ENCODE peak calls at places on chromosomes 1 and 21, in five cellular contexts. One of them, this sample, is unnamed.
A peak's percentile ranks its signal among the peaks of the same experiment; 100 is the strongest.

GRCh38 chr1:96416690-96417444 is 304.7 kb upstream of the PTBP2 start:
- DNase-seq in activated CD4-positive, alpha-beta T cell treated with anti-CD3 and anti-CD28 coated beads for 36 hours: no peak
- DNase-seq in kidney glomerular epithelial cell: no peak
- DNase-seq in NCI-H146: no peak
- DNase-seq in hippocampal formation: no peak
- DNase-seq in this sample: no peak

GRCh38 chr21:46191686-46192575 is 7.7 kb upstream of the SPATC1L start:
- DNase-seq in activated CD4-positive, alpha-beta T cell treated with anti-CD3 and anti-CD28 coated beads for 36 hours: no peak
- DNase-seq in kidney glomerular epithelial cell: no peak
- DNase-seq in NCI-H146: no peak
- DNase-seq in hippocampal formation: no peak
- DNase-seq in this sample: no peak

GRCh38 chr21:44653656-44654575 is 543 bp downstream of the KRTAP12-4 start:
- DNase-seq in activated CD4-positive, alpha-beta T cell treated with anti-CD3 and anti-CD28 coated beads for 36 hours: peak; percentile 35
- DNase-seq in kidney glomerular epithelial cell: no peak
- DNase-seq in NCI-H146: peak; percentile 67
- DNase-seq in hippocampal formation: no peak
- DNase-seq in this sample: no peak

GRCh38 chr1:53325326-53326087 is 2.4 kb downstream of the LRP8 start:
- DNase-seq in activated CD4-positive, alpha-beta T cell treated with anti-CD3 and anti-CD28 coated beads for 36 hours: no peak
- DNase-seq in kidney glomerular epithelial cell: no peak
- DNase-seq in NCI-H146: no peak
- DNase-seq in hippocampal formation: no peak
- DNase-seq in this sample: no peak

GRCh38 chr1:101388904-101389546 is 152.2 kb downstream of the S1PR1 start:
- DNase-seq in activated CD4-positive, alpha-beta T cell treated with anti-CD3 and anti-CD28 coated beads for 36 hours: peak; percentile 55
- DNase-seq in kidney glomerular epithelial cell: no peak
- DNase-seq in NCI-H146: no peak
- DNase-seq in hippocampal formation: no peak
- DNase-seq in this sample: no peak

GRCh38 chr1:31099283-31100063 is 34.0 kb upstream of the PUM1 start:
- DNase-seq in activated CD4-positive, alpha-beta T cell treated with anti-CD3 and anti-CD28 coated beads for 36 hours: no peak
- DNase-seq in kidney glomerular epithelial cell: no peak
- DNase-seq in NCI-H146: no peak
- DNase-seq in hippocampal formation: no peak
- DNase-seq in this sample: no peak

GRCh38 chr1:170590921-170591705 is 59.1 kb downstream of the GORAB start:
- DNase-seq in activated CD4-positive, alpha-beta T cell treated with anti-CD3 and anti-CD28 coated beads for 36 hours: no peak
- DNase-seq in kidney glomerular epithelial cell: no peak
- DNase-seq in NCI-H146: no peak
- DNase-seq in hippocampal formation: no peak
- DNase-seq in this sample: no peak

GRCh38 chr1:206554833-206555472 is 47.6 kb downstream of the RASSF5 start:
- DNase-seq in activated CD4-positive, alpha-beta T cell treated with anti-CD3 and anti-CD28 coated beads for 36 hours: no peak
- DNase-seq in kidney glomerular epithelial cell: no peak
- DNase-seq in NCI-H146: no peak
- DNase-seq in hippocampal formation: no peak
- DNase-seq in this sample: no peak

GRCh38 chr1:67675800-67676199 is 9.2 kb upstream of the GADD45A start:
- DNase-seq in activated CD4-positive, alpha-beta T cell treated with anti-CD3 and anti-CD28 coated beads for 36 hours: no peak
- DNase-seq in kidney glomerular epithelial cell: no peak
- DNase-seq in NCI-H146: no peak
- DNase-seq in hippocampal formation: no peak
- DNase-seq in this sample: no peak

GRCh38 chr1:8903908-8904650 is 25.6 kb upstream of the ENO1 start:
- DNase-seq in activated CD4-positive, alpha-beta T cell treated with anti-CD3 and anti-CD28 coated beads for 36 hours: no peak
- DNase-seq in kidney glomerular epithelial cell: peak; percentile 90
- DNase-seq in NCI-H146: no peak
- DNase-seq in hippocampal formation: peak; percentile 11
- DNase-seq in this sample: no peak

GRCh38 chr1:212229654-212230053 is 55.6 kb upstream of the PPP2R5A start:
- DNase-seq in activated CD4-positive, alpha-beta T cell treated with anti-CD3 and anti-CD28 coated beads for 36 hours: no peak
- DNase-seq in kidney glomerular epithelial cell: peak; percentile 49
- DNase-seq in NCI-H146: no peak
- DNase-seq in hippocampal formation: no peak
- DNase-seq in this sample: no peak

GRCh38 chr1:25773441-25774125 is 26.4 kb upstream of the SELENON start:
- DNase-seq in activated CD4-positive, alpha-beta T cell treated with anti-CD3 and anti-CD28 coated beads for 36 hours: no peak
- DNase-seq in kidney glomerular epithelial cell: peak; percentile 57
- DNase-seq in NCI-H146: peak; percentile 81
- DNase-seq in hippocampal formation: no peak
- DNase-seq in this sample: no peak

GRCh38 chr21:42653492-42654061 is at the start of gene PDE9A:
- DNase-seq in activated CD4-positive, alpha-beta T cell treated with anti-CD3 and anti-CD28 coated beads for 36 hours: peak; percentile 64
- DNase-seq in kidney glomerular epithelial cell: no peak
- DNase-seq in NCI-H146: peak; percentile 69
- DNase-seq in hippocampal formation: no peak
- DNase-seq in this sample: no peak

This sample was measured in NCI-H187 treated with DMSO at 0.1 percent for 48 hours.